ENCODE peak calls at places on chromosomes 12 and 14, in ten cellular contexts. T, K, Y, S, E, I, V, H, Q and X are unnamed samples.

GRCh38 chr12:3380200-3381020 is 110.6 kb upstream of the PRMT8 start:
- DNase-seq in T (no peak), H (peak), Y (peak), K (peak), I (no peak), Q (no peak), E (no peak), S (no peak), V (peak), X (no peak)

GRCh38 chr14:37116933-37117844 is 55.2 kb downstream of the SLC25A21 start:
- DNase-seq in Y (peak), Q (peak), H (peak), I (no peak), S (no peak), T (no peak), K (peak), E (peak), V (peak), X (peak)

GRCh38 chr12:52037248-52037861 is 13.9 kb upstream of the NR4A1 start:
- DNase-seq in K (peak), Y (no peak), S (no peak), T (peak), V (no peak), I (peak), Q (peak), H (peak), E (no peak), X (peak)

GRCh38 chr12:114981036-114981435 is 297.1 kb upstream of the TBX3 start:
- DNase-seq in T (no peak), H (no peak), Q (peak), I (no peak), S (no peak), K (peak), V (no peak), Y (no peak), E (no peak), X (no peak)

GRCh38 chr14:32816588-32816987 is 122.1 kb upstream of the NPAS3 start:
- DNase-seq in Q (no peak), V (no peak), E (no peak), K (no peak), T (no peak), Y (no peak), I (no peak), H (no peak), S (no peak), X (no peak)

GRCh38 chr12:89225808-89226368 is 126.4 kb downstream of the DUSP6 start:
- DNase-seq in V (peak), H (peak), E (peak), Q (peak), K (peak), Y (peak), S (no peak), I (peak), T (no peak), X (peak)

GRCh38 chr12:93134175-93134574 is 205.1 kb upstream of the EEA1 start:
- DNase-seq in E (no peak), K (no peak), Q (no peak), V (no peak), H (no peak), I (no peak), Y (no peak), T (no peak), S (no peak), X (no peak)

GRCh38 chr12:110349521-110350151 is 53.9 kb downstream of the ANAPC7 start:
- DNase-seq in H (no peak), V (no peak), E (no peak), I (peak), K (no peak), Y (no peak), Q (no peak), S (peak), T (no peak), X (no peak)

GRCh38 chr12:116222358-116222757 is 55.1 kb downstream of the MED13L start:
- DNase-seq in K (peak), S (no peak), I (peak), E (peak), Y (peak), Q (peak), V (peak), H (peak), T (no peak), X (peak)

GRCh38 chr14:79483472-79483871 is 727.8 kb downstream of the DIO2 start:
- DNase-seq in H (peak), K (peak), T (no peak), V (peak), I (peak), E (peak), S (no peak), Y (peak), Q (peak), X (peak)

GRCh38 chr12:46786774-46787173 is 39.0 kb downstream of the SLC38A4 start:
- DNase-seq in Y (peak), K (peak), Q (peak), T (no peak), S (no peak), H (peak), V (peak), E (peak), I (peak), X (peak)

GRCh38 chr12:80269953-80270552 is 170.7 kb downstream of the OTOGL start:
- DNase-seq in E (peak), Y (no peak), I (peak), K (peak), H (peak), Q (peak), V (peak), S (no peak), T (no peak), X (peak)
- H3K4me3 ChIP-seq in E (no peak), Y (no peak), I (no peak), K (no peak), H (no peak), Q (no peak), V (no peak), S (no peak), T (no peak), X (no peak)

DNA sequence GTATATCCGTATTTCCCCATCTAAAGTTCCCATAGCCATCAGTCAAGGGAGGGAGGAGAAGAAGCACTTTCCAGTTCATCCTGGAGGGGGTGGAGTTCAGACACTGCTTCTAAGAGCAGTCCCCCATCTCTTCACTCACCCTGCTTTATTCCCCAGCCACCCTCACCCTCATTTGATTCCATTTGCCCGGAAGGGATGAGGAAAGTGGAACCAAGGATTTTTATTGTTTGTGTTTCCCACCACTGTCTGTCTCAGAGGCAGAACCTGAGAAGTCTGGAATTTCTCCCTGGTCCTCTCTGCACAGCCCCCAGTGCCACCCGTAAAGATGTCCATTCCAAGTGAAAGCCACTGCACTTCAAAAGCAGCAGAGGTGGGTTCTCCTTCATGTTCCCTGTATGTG is 134.2 kb upstream of the HIF1A start:
- DNase-seq in Q (peak), S (no peak), H (peak), K (peak), I (peak), V (peak), Y (no peak), T (no peak), E (peak), X (peak)
- TF ChIP-seq CTCF in Q (peak), S (no peak), H (peak), K (peak), I (peak), V (no peak), Y (peak), T (no peak), E (peak), X (peak)

DNA sequence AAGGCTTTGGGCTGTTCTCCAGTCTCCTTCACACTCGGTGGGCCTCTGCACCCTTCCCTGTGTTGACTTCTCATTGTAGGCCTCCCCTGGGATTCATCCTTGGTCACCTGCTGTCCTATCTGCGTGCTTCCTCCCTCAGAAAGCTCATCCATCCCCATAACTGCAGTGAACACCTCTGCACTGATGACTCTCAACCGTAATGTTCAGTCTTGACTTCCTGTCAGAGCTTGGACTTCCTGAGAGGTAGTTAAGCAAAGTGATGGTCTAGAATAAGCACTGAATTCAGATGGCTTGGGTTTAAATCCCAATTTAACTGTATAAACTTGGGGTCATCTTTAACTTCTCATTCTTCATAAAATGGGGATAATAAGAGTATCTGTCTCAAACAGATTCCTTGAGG is 13.6 kb upstream of the MDM1 start:
- DNase-seq in I (no peak), Q (no peak), S (no peak), Y (no peak), T (no peak), V (no peak), K (no peak), E (no peak), H (no peak), X (no peak)
- H3K4me3 ChIP-seq in I (no peak), Q (no peak), S (no peak), Y (no peak), T (no peak), V (no peak), K (no peak), E (no peak), H (no peak), X (no peak)

GRCh38 chr12:48286665-48287064 is 64.1 kb downstream of the ZNF641 start:
- DNase-seq in V (no peak), E (peak), I (peak), S (no peak), H (peak), K (peak), Q (no peak), T (no peak), Y (no peak), X (peak)
- TF ChIP-seq CTCF in V (peak), E (peak), I (peak), S (peak), H (peak), K (peak), Q (peak), T (peak), Y (peak), X (peak)

DNA sequence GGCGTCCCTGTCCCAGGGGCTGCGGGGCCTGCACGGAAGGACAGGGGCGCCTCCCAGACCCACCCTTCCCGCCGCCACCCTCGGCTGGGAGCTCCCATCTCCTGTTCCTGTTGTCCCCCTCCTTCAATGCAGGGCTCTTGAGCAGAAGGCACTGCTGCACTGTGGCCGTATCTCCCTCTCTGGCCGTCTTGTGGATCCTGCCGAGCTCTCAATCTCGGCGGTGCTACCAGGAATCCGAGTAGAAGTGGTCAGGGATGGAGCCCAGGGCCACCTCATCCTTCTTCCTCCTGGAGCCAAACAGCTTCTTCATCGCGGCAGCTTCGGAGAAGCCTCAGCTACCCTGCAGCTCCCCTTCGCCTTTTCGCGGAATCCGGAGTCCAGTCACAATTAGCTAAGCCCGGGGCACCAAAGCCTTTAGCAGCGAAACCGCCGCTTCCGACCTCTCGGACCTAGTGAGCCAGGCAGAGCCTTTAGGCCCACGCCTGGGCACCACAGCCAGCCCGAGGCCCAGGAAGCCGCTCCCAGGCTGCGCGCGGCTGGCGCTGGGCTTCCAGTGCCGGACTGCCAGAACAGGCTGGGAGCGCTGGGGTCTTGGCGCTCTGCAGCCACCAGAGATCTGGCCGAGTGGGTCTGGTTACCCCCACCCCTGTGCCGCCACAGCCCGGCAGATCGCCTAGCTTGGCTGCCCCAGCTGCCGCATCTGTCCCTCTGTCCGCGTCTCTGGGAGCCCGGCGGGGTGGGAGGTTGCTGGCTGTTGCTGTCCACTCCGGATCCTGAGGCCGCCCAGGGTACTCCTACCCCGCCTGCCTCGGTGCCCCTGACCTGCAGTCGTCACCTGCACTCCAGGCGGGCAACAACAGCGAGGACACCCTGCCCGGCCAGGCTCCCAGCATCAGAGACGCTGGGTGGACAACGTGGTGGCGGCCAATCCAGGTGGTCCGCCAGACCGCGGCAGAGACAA is 69.1 kb downstream of the ASCL4 start:
- DNase-seq in K (no peak), E (no peak), I (peak), Q (no peak), T (peak), V (no peak), H (peak), Y (peak), S (no peak), X (no peak)
- H3K4me3 ChIP-seq in K (no peak), E (no peak), I (peak), Q (no peak), T (no peak), V (peak), H (peak), Y (peak), S (peak), X (no peak)

GRCh38 chr14:69288001-69288771 is 28.2 kb downstream of the GALNT16 start:
- DNase-seq in T (peak), Y (no peak), V (no peak), S (no peak), H (peak), E (peak), Q (peak), I (peak), K (peak), X (peak)
- TF ChIP-seq CTCF in T (no peak), Y (peak), V (peak), S (no peak), H (peak), E (peak), Q (peak), I (peak), K (peak), X (peak)

DNA sequence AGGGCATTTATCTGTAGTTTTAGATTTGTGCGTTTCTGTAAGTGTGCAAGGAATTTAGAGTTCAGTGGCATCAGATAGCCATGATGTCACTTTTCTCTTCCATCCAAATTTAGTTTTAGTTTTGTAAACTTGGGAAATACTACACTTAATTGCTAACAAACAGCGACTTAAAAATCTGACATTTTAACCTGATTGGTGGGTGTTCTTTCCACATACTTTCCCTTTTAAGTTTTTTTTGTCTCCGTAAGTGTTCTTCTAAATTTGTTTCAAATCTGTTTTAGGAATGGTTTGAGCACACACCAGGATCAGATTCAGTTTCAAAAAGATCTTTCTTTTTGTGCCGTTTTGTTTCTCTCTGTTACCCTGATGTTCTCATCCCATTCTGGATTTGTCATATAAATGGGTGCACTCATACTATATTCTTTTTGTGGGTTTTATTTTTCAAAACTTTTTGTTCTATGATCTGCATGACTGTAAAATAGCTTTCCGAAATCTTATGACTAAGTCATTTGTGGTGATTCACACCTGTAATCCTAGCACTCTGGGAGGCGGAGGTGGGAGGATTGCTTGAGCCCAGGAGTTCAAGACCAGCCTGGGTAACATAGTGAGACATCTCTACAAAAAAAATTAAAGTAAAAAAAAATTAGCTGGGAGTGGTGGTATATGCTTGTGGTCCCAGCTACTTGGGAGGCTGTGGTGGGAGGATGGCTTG is 58.9 kb downstream of the FBXO34 start:
- DNase-seq in I (no peak), T (no peak), K (peak), V (peak), E (no peak), Q (peak), Y (no peak), S (no peak), H (peak), X (no peak)
- H3K4me3 ChIP-seq in I (no peak), T (no peak), K (peak), V (no peak), E (no peak), Q (peak), Y (peak), S (no peak), H (no peak), X (no peak)

GRCh38 chr14:61104358-61104757 is 123.3 kb downstream of the SLC38A6 start:
- DNase-seq in Y (no peak), Q (no peak), H (no peak), T (no peak), V (no peak), E (no peak), I (no peak), S (no peak), K (no peak), X (no peak)

GRCh38 chr14:61108742-61109141 is 127.7 kb downstream of the SLC38A6 start:
- DNase-seq in K (no peak), S (no peak), H (no peak), T (no peak), I (no peak), Y (peak), Q (no peak), E (no peak), V (no peak), X (no peak)

GRCh38 chr14:61107148-61107641 is 126.2 kb downstream of the SLC38A6 start:
- DNase-seq in H (peak), E (no peak), I (peak), Q (no peak), V (no peak), S (no peak), Y (peak), T (no peak), K (peak), X (no peak)

GRCh38 chr14:61107896-61108295 is 126.9 kb downstream of the SLC38A6 start:
- DNase-seq in Y (no peak), I (no peak), T (no peak), Q (no peak), E (no peak), S (no peak), H (no peak), V (no peak), K (no peak), X (no peak)

DNA sequence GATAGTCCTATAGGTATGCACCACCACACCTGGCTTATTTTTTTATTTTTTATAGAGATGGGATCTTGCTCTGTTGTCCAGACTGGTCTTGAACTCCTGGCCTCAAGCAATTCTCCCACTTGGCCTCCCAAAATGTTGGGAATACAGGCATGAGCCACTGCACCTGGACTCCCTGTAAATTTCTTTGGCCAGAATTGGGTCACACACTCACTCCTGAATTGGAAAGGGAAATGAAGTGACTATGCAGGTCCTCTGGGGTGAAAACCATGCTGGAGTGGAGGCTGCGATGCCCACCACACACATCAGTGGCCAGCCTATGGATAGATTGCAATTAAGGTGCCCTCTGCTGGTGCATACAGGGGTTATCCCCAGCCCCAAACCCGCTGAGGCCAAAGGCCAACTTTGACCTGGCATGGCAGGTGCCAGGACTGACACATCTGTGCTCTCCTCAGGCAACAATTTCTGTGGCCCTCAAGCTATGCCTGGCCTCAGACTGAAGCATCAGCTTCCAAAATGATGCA is 125.6 kb downstream of the SLC38A6 start:
- DNase-seq in K (peak), E (peak), H (no peak), Y (no peak), V (no peak), Q (no peak), I (no peak), T (no peak), S (no peak), X (no peak)
- TF ChIP-seq CTCF in K (peak), E (peak), H (peak), Y (peak), V (peak), Q (peak), I (peak), T (no peak), S (no peak), X (peak)

GRCh38 chr14:55098561-55098898 is 30.5 kb upstream of the LGALS3 start:
- DNase-seq in K (no peak), S (no peak), V (no peak), Y (no peak), Q (no peak), H (no peak), I (no peak), T (no peak), E (no peak), X (no peak)
- H3K4me3 ChIP-seq in K (no peak), S (no peak), V (no peak), Y (no peak), Q (no peak), H (no peak), I (no peak), T (no peak), E (no peak), X (no peak)